ENCODE peak calls at places on chromosome 16, in nine cellular contexts. One of them, this sample, is unnamed.

GRCh38 chr16:72952404-72953301 is 95.3 kb downstream of the ZFHX3 start:
- DNase-seq in CD4-positive, alpha-beta T cell: no peak
- DNase-seq in Peyer's patch: no peak
- DNase-seq in OCI-LY7: no peak
- DNase-seq in fibroblast of lung: peak
- DNase-seq in PC-9: no peak
- DNase-seq in stomach: no peak
- DNase-seq in endodermal cell: no peak
- DNase-seq in H9: no peak
- DNase-seq in this sample: no peak

GRCh38 chr16:53219795-53220194 is 165.0 kb downstream of the CHD9 start:
- DNase-seq in CD4-positive, alpha-beta T cell: no peak
- DNase-seq in fibroblast of lung: no peak
- DNase-seq in PC-9: no peak
- DNase-seq in H9: no peak
- DNase-seq in Peyer's patch: no peak
- DNase-seq in stomach: no peak
- DNase-seq in OCI-LY7: no peak
- DNase-seq in endodermal cell: no peak
- DNase-seq in this sample: no peak

GRCh38 chr16:78210305-78210704 is 110.9 kb downstream of the WWOX start:
- DNase-seq in endodermal cell: peak
- DNase-seq in Peyer's patch: no peak
- DNase-seq in CD4-positive, alpha-beta T cell: no peak
- DNase-seq in H9: no peak
- DNase-seq in PC-9: peak
- DNase-seq in OCI-LY7: no peak
- DNase-seq in fibroblast of lung: peak
- DNase-seq in stomach: no peak
- DNase-seq in this sample: no peak

GRCh38 chr16:57711331-57711730 is 16.7 kb downstream of the DRC7 start:
- DNase-seq in stomach: peak
- DNase-seq in PC-9: no peak
- DNase-seq in fibroblast of lung: no peak
- DNase-seq in Peyer's patch: no peak
- DNase-seq in CD4-positive, alpha-beta T cell: no peak
- DNase-seq in endodermal cell: no peak
- DNase-seq in H9: no peak
- DNase-seq in OCI-LY7: no peak
- DNase-seq in this sample: no peak

GRCh38 chr16:78763821-78764440 is 664.5 kb downstream of the WWOX start:
- DNase-seq in fibroblast of lung: no peak
- DNase-seq in PC-9: no peak
- DNase-seq in H9: no peak
- DNase-seq in stomach: no peak
- DNase-seq in endodermal cell: no peak
- DNase-seq in CD4-positive, alpha-beta T cell: no peak
- DNase-seq in OCI-LY7: no peak
- DNase-seq in Peyer's patch: no peak
- DNase-seq in this sample: no peak

GRCh38 chr16:28291651-28292626 is at the start of gene SBK1:
- DNase-seq in endodermal cell: peak
- DNase-seq in OCI-LY7: peak
- DNase-seq in stomach: peak
- DNase-seq in PC-9: peak
- DNase-seq in Peyer's patch: peak
- DNase-seq in CD4-positive, alpha-beta T cell: peak
- DNase-seq in H9: peak
- DNase-seq in fibroblast of lung: peak
- DNase-seq in this sample: no peak

GRCh38 chr16:3202903-3203539 is 15.0 kb downstream of the OR1F1 start:
- DNase-seq in CD4-positive, alpha-beta T cell: no peak
- DNase-seq in PC-9: no peak
- DNase-seq in fibroblast of lung: no peak
- DNase-seq in OCI-LY7: no peak
- DNase-seq in Peyer's patch: no peak
- DNase-seq in H9: no peak
- DNase-seq in endodermal cell: no peak
- DNase-seq in stomach: no peak
- DNase-seq in this sample: no peak

GRCh38 chr16:14628806-14629611 is 1.1 kb downstream of the PARN start:
- DNase-seq in H9: no peak
- DNase-seq in CD4-positive, alpha-beta T cell: no peak
- DNase-seq in fibroblast of lung: peak
- DNase-seq in stomach: no peak
- DNase-seq in endodermal cell: no peak
- DNase-seq in Peyer's patch: no peak
- DNase-seq in PC-9: no peak
- DNase-seq in OCI-LY7: peak
- DNase-seq in this sample: no peak

GRCh38 chr16:86128246-86128645 is 229.3 kb downstream of the IRF8 start:
- DNase-seq in stomach: no peak
- DNase-seq in endodermal cell: no peak
- DNase-seq in fibroblast of lung: no peak
- DNase-seq in CD4-positive, alpha-beta T cell: no peak
- DNase-seq in Peyer's patch: no peak
- DNase-seq in OCI-LY7: no peak
- DNase-seq in PC-9: no peak
- DNase-seq in H9: no peak
- DNase-seq in this sample: no peak

GRCh38 chr16:86126891-86127290 is 227.9 kb downstream of the IRF8 start:
- DNase-seq in Peyer's patch: no peak
- DNase-seq in H9: no peak
- DNase-seq in fibroblast of lung: no peak
- DNase-seq in OCI-LY7: no peak
- DNase-seq in stomach: no peak
- DNase-seq in endodermal cell: no peak
- DNase-seq in CD4-positive, alpha-beta T cell: no peak
- DNase-seq in PC-9: no peak
- DNase-seq in this sample: no peak

GRCh38 chr16:86134802-86135461 is 236.0 kb downstream of the IRF8 start:
- DNase-seq in fibroblast of lung: peak
- DNase-seq in PC-9: no peak
- DNase-seq in stomach: no peak
- DNase-seq in H9: no peak
- DNase-seq in endodermal cell: no peak
- DNase-seq in OCI-LY7: no peak
- DNase-seq in Peyer's patch: no peak
- DNase-seq in CD4-positive, alpha-beta T cell: no peak
- DNase-seq in this sample: no peak

GRCh38 chr16:86133847-86134375 is 234.9 kb downstream of the IRF8 start:
- DNase-seq in stomach: no peak
- DNase-seq in Peyer's patch: no peak
- DNase-seq in endodermal cell: no peak
- DNase-seq in PC-9: no peak
- DNase-seq in CD4-positive, alpha-beta T cell: no peak
- DNase-seq in H9: no peak
- DNase-seq in OCI-LY7: no peak
- DNase-seq in fibroblast of lung: no peak
- DNase-seq in this sample: no peak

GRCh38 chr16:86129541-86129940 is 230.6 kb downstream of the IRF8 start:
- DNase-seq in Peyer's patch: no peak
- DNase-seq in CD4-positive, alpha-beta T cell: no peak
- DNase-seq in PC-9: no peak
- DNase-seq in OCI-LY7: no peak
- DNase-seq in fibroblast of lung: no peak
- DNase-seq in stomach: no peak
- DNase-seq in H9: no peak
- DNase-seq in endodermal cell: no peak
- DNase-seq in this sample: no peak
- H3K27ac ChIP-seq in Peyer's patch: no peak
- H3K27ac ChIP-seq in CD4-positive, alpha-beta T cell: no peak
- H3K27ac ChIP-seq in PC-9: no peak
- H3K27ac ChIP-seq in OCI-LY7: no peak
- H3K27ac ChIP-seq in fibroblast of lung: no peak
- H3K27ac ChIP-seq in stomach: no peak
- H3K27ac ChIP-seq in H9: no peak
- H3K27ac ChIP-seq in endodermal cell: no peak
- H3K27ac ChIP-seq in this sample: no peak

GRCh38 chr16:29738514-29738913 is 7.3 kb downstream of the C16orf54 start:
- DNase-seq in PC-9: peak
- DNase-seq in CD4-positive, alpha-beta T cell: peak
- DNase-seq in OCI-LY7: peak
- DNase-seq in stomach: no peak
- DNase-seq in Peyer's patch: no peak
- DNase-seq in H9: no peak
- DNase-seq in endodermal cell: no peak
- DNase-seq in fibroblast of lung: no peak
- DNase-seq in this sample: no peak

GRCh38 chr16:29734826-29735225 is 11.0 kb downstream of the C16orf54 start:
- DNase-seq in stomach: no peak
- DNase-seq in H9: no peak
- DNase-seq in PC-9: no peak
- DNase-seq in CD4-positive, alpha-beta T cell: no peak
- DNase-seq in fibroblast of lung: no peak
- DNase-seq in OCI-LY7: no peak
- DNase-seq in Peyer's patch: no peak
- DNase-seq in endodermal cell: no peak
- DNase-seq in this sample: no peak

GRCh38 chr16:29736764-29737163 is 9.0 kb downstream of the C16orf54 start:
- DNase-seq in fibroblast of lung: no peak
- DNase-seq in PC-9: no peak
- DNase-seq in stomach: no peak
- DNase-seq in H9: no peak
- DNase-seq in OCI-LY7: no peak
- DNase-seq in endodermal cell: no peak
- DNase-seq in CD4-positive, alpha-beta T cell: no peak
- DNase-seq in Peyer's patch: no peak
- DNase-seq in this sample: no peak

GRCh38 chr16:29737713-29738112 is 8.1 kb downstream of the C16orf54 start:
- DNase-seq in endodermal cell: no peak
- DNase-seq in fibroblast of lung: no peak
- DNase-seq in CD4-positive, alpha-beta T cell: no peak
- DNase-seq in OCI-LY7: no peak
- DNase-seq in H9: no peak
- DNase-seq in Peyer's patch: no peak
- DNase-seq in stomach: no peak
- DNase-seq in PC-9: no peak
- DNase-seq in this sample: no peak

DNA sequence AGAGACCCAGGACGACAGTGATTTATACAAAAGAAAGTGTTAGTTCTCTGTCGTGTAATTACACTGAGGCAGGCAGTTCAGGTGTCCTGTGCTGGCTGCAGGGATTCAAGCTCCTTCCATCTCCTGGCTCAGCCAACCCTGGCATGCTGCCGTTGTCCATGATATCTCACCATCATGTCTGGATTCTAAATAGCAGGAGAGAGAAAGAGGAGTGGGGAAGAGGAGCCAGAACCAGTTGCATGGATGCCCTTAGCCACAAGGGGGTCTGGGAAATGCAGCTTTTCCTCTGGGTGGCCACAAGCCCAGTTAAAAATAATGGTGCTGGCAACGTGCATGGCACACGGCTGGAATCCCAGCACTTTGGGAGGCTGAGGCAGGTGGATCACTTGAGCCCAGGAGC is 9.7 kb downstream of the C16orf54 start:
- DNase-seq in PC-9: no peak
- DNase-seq in endodermal cell: no peak
- DNase-seq in OCI-LY7: no peak
- DNase-seq in Peyer's patch: no peak
- DNase-seq in stomach: no peak
- DNase-seq in fibroblast of lung: no peak
- DNase-seq in CD4-positive, alpha-beta T cell: no peak
- DNase-seq in H9: no peak
- DNase-seq in this sample: no peak
- TF ChIP-seq CTCF in PC-9: no peak
- TF ChIP-seq CTCF in endodermal cell: peak
- TF ChIP-seq CTCF in OCI-LY7: peak
- TF ChIP-seq CTCF in Peyer's patch: no peak
- TF ChIP-seq CTCF in stomach: no peak
- TF ChIP-seq CTCF in fibroblast of lung: no peak
- TF ChIP-seq CTCF in CD4-positive, alpha-beta T cell: no peak
- TF ChIP-seq CTCF in H9: peak
- TF ChIP-seq CTCF in this sample: no peak

GRCh38 chr16:26598061-26598460 is 468.7 kb upstream of the C16orf82 start:
- DNase-seq in PC-9: no peak
- DNase-seq in H9: no peak
- DNase-seq in stomach: no peak
- DNase-seq in CD4-positive, alpha-beta T cell: peak
- DNase-seq in fibroblast of lung: no peak
- DNase-seq in Peyer's patch: no peak
- DNase-seq in OCI-LY7: no peak
- DNase-seq in endodermal cell: peak
- DNase-seq in this sample: no peak
- H3K27ac ChIP-seq in PC-9: no peak
- H3K27ac ChIP-seq in H9: no peak
- H3K27ac ChIP-seq in stomach: no peak
- H3K27ac ChIP-seq in CD4-positive, alpha-beta T cell: no peak
- H3K27ac ChIP-seq in fibroblast of lung: no peak
- H3K27ac ChIP-seq in Peyer's patch: no peak
- H3K27ac ChIP-seq in OCI-LY7: no peak
- H3K27ac ChIP-seq in endodermal cell: no peak
- H3K27ac ChIP-seq in this sample: no peak

GRCh38 chr16:88404769-88405168 is 22.0 kb downstream of the ZNF469 start:
- DNase-seq in endodermal cell: no peak
- DNase-seq in CD4-positive, alpha-beta T cell: no peak
- DNase-seq in Peyer's patch: no peak
- DNase-seq in H9: no peak
- DNase-seq in fibroblast of lung: no peak
- DNase-seq in OCI-LY7: no peak
- DNase-seq in PC-9: no peak
- DNase-seq in stomach: no peak
- DNase-seq in this sample: no peak

GRCh38 chr16:88407807-88408206 is 25.0 kb downstream of the ZNF469 start:
- DNase-seq in stomach: no peak
- DNase-seq in H9: no peak
- DNase-seq in PC-9: no peak
- DNase-seq in endodermal cell: no peak
- DNase-seq in CD4-positive, alpha-beta T cell: no peak
- DNase-seq in Peyer's patch: no peak
- DNase-seq in OCI-LY7: no peak
- DNase-seq in fibroblast of lung: no peak
- DNase-seq in this sample: no peak

GRCh38 chr16:88405325-88406060 is 22.7 kb downstream of the ZNF469 start:
- DNase-seq in H9: no peak
- DNase-seq in endodermal cell: no peak
- DNase-seq in fibroblast of lung: peak
- DNase-seq in OCI-LY7: no peak
- DNase-seq in stomach: peak
- DNase-seq in CD4-positive, alpha-beta T cell: no peak
- DNase-seq in Peyer's patch: no peak
- DNase-seq in PC-9: no peak
- DNase-seq in this sample: no peak

GRCh38 chr16:88407042-88407420 is 24.3 kb downstream of the ZNF469 start:
- DNase-seq in CD4-positive, alpha-beta T cell: no peak
- DNase-seq in endodermal cell: no peak
- DNase-seq in fibroblast of lung: no peak
- DNase-seq in OCI-LY7: no peak
- DNase-seq in stomach: no peak
- DNase-seq in PC-9: no peak
- DNase-seq in H9: no peak
- DNase-seq in Peyer's patch: no peak
- DNase-seq in this sample: no peak

DNA sequence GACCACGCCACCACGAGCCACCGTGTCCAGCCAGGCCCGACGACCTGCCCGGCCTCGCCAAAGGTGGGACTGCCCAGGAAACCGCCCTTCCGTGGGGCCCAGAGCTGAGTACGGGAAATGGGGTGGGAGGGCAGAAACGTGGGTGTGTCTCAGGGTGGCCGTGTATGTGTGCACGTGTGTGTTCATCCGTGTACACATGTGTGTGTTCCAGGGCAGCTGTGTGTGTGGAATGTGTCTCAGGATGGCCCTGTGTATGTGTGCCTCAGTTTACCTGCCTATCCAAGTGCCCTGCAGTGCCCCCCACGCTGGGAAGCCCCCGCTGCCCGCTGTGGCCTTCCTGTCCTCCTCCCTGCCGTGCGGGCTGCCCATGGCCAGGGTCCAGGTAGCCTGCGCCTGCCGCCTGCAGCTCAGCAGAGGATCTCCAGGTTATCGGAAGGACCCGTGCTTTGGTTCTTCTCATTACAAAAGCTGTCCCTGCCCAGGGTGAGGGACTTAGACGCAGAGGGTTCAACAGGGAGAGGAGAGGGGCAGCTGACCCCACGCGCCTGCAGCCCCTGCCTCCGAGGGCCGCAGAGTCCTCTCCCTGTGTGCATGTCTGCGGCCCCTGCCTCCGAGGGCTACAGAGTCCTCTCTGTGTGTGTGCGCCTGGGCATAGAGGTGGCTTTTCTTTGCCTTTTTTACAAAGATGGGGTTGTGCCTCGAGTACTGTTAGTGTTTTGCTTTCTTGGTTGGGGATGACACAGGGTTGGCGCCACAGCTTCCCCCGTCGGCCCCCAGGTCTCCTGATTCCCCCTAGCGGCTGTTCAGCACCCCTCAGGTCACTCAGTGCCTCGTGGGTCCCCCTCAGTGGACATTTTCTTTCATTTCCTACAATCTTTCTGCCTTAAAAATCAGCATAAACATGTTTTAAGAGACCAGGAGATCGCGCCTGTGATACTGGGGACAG is 23.6 kb downstream of the ZNF469 start:
- DNase-seq in fibroblast of lung: no peak
- DNase-seq in endodermal cell: no peak
- DNase-seq in CD4-positive, alpha-beta T cell: no peak
- DNase-seq in PC-9: no peak
- DNase-seq in stomach: no peak
- DNase-seq in H9: no peak
- DNase-seq in Peyer's patch: no peak
- DNase-seq in OCI-LY7: no peak
- DNase-seq in this sample: no peak
- TF ChIP-seq CTCF in fibroblast of lung: no peak
- TF ChIP-seq CTCF in endodermal cell: peak
- TF ChIP-seq CTCF in CD4-positive, alpha-beta T cell: no peak
- TF ChIP-seq CTCF in PC-9: no peak
- TF ChIP-seq CTCF in stomach: no peak
- TF ChIP-seq CTCF in H9: peak
- TF ChIP-seq CTCF in Peyer's patch: no peak
- TF ChIP-seq CTCF in OCI-LY7: peak
- TF ChIP-seq CTCF in this sample: no peak